ENCODE peak calls at places on chromosomes 13 and 19, in four cellular contexts. J, N, Q and X are unnamed samples.

GRCh38 chr19:10086904-10087256 is 763 bp downstream of the SHFL start:
- DNase-seq in Q (peak; percentile 51), N (no peak), J (peak; percentile 64), X (no peak)

GRCh38 chr13:18628428-18628827 is 553.2 kb downstream of the TUBA3C start:
- DNase-seq in Q (no peak), N (no peak), J (no peak), X (no peak)

GRCh38 chr13:23357349-23357748 is 76.2 kb downstream of the SACS start:
- DNase-seq in N (no peak), J (no peak), Q (no peak), X (no peak)

GRCh38 chr19:11781295-11782057 is 14.7 kb downstream of the ZNF441 start:
- DNase-seq in J (no peak), Q (no peak), N (no peak), X (no peak)

GRCh38 chr13:114115796-114116195 is 16.6 kb downstream of the RASA3 start:
- DNase-seq in Q (peak; percentile 22), N (no peak), J (no peak), X (peak; percentile 46)

GRCh38 chr13:42600943-42601342 is 27.0 kb downstream of the TNFSF11 start:
- DNase-seq in Q (no peak), N (no peak), J (no peak), X (no peak)

GRCh38 chr13:44364601-44365000 is 9.0 kb upstream of the SERP2 start:
- DNase-seq in J (no peak), N (no peak), Q (no peak), X (peak; percentile 58)

GRCh38 chr13:67078062-67078461 is 152.1 kb downstream of the PCDH9 start:
- DNase-seq in Q (no peak), J (no peak), N (no peak), X (no peak)

GRCh38 chr13:25352230-25352629 is 19.5 kb upstream of the ATP8A2 start:
- DNase-seq in Q (no peak), N (no peak), J (no peak), X (no peak)

GRCh38 chr19:33797821-33798633 is 1.4 kb downstream of the KCTD15 start:
- DNase-seq in J (peak; percentile 75), Q (no peak), N (no peak), X (peak; percentile 58)

GRCh38 chr19:41870401-41870873 is 6.6 kb upstream of the CD79A start:
- DNase-seq in Q (no peak), N (no peak), J (no peak), X (no peak)

GRCh38 chr19:7326105-7326877 is 22.4 kb upstream of the ARHGEF18 start:
- DNase-seq in J (no peak), N (no peak), Q (peak; percentile 23), X (no peak)

GRCh38 chr19:8342684-8343482 is at the start of gene KANK3:
- DNase-seq in N (peak; percentile 81), J (peak; percentile 70), Q (peak; percentile 94), X (peak; percentile 99)

GRCh38 chr13:110433014-110433413 is 125.9 kb downstream of the COL4A2 start:
- DNase-seq in J (no peak), N (no peak), Q (no peak), X (no peak)

GRCh38 chr19:56174550-56174949 is 1.3 kb upstream of the GALP start:
- DNase-seq in Q (no peak), N (no peak), J (no peak), X (no peak)

GRCh38 chr19:55642153-55643002 is 1.1 kb upstream of the ZNF581 start:
- DNase-seq in N (no peak), J (peak; percentile 69), Q (peak; percentile 43), X (peak; percentile 71)

GRCh38 chr19:58154679-58155648 is 4.4 kb upstream of the ZNF329 start:
- DNase-seq in N (peak; percentile 93), Q (peak; percentile 94), J (peak; percentile 99), X (peak; percentile 96)

GRCh38 chr13:113559901-113560644 is 24.5 kb upstream of the TFDP1 start:
- DNase-seq in J (no peak), Q (no peak), N (no peak), X (peak; percentile 43)

GRCh38 chr13:40692946-40693345 is 26.5 kb upstream of the FOXO1 start:
- DNase-seq in N (no peak), Q (no peak), J (no peak), X (no peak)

GRCh38 chr19:10074153-10074552 is 12.0 kb upstream of the SHFL start:
- DNase-seq in N (peak; percentile 41), Q (peak; percentile 51), J (no peak), X (no peak)

GRCh38 chr19:51702754-51703654 is 9.9 kb downstream of the SPACA6 start:
- DNase-seq in J (peak; percentile 68), N (no peak), Q (no peak), X (peak; percentile 60)

GRCh38 chr13:42355118-42355840 is 83.3 kb downstream of the AKAP11 start:
- DNase-seq in J (no peak), Q (peak; percentile 66), N (peak; percentile 76), X (no peak)

GRCh38 chr13:34162545-34162936 is 344.6 kb downstream of the RFC3 start:
- DNase-seq in Q (no peak), J (no peak), N (no peak), X (no peak)
- H3K27ac ChIP-seq in Q (no peak overlapping the region), J (no peak overlapping the region), N (no peak overlapping the region), X (peak overlapping the region; percentile 5)

GRCh38 chr19:18833849-18834643 is 2.3 kb downstream of the UPF1 start:
- DNase-seq in N (no peak), Q (no peak), J (no peak), X (peak; percentile 52)
- H3K4me1 ChIP-seq in N (peaks cover 37% of the 10 kb centered on the region), Q (peaks cover 59% of the 10 kb centered on the region), J (peaks cover 15% of the 10 kb centered on the region), X (no peaks in the 10 kb centered on the region)

GRCh38 chr13:109271555-109271954 is 514.8 kb downstream of the IRS2 start:
- DNase-seq in J (no peak), Q (no peak), N (no peak), X (no peak)

GRCh38 chr13:109271991-109272454 is 514.4 kb downstream of the IRS2 start:
- DNase-seq in Q (no peak), N (no peak), J (no peak), X (no peak)

GRCh38 chr13:109274188-109274821 is 512.1 kb downstream of the IRS2 start:
- DNase-seq in Q (no peak), J (no peak), N (no peak), X (no peak)

GRCh38 chr13:109272595-109273325 is 513.6 kb downstream of the IRS2 start:
- DNase-seq in J (no peak), Q (no peak), N (no peak), X (no peak)

DNA sequence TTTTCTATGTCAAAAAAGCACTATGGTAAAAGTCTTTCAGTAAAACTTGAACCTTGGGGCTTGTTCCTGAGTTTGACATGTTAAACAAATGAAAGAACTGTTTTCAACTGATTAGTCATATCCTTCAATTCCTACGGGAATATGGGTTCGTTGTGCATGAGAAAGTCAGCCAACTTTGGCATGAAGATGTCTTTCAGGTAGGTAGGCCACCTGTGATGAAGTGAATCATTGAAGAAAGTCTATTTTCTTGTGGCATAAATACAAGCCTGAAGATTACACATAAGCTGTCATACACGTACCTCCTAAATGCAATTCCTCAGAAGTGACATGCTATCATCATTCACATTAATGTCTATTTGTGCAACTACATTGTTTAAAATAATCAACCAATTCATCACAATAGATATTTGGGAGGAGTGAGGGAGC is 513.0 kb downstream of the IRS2 start:
- DNase-seq in Q (no peak), N (no peak), J (no peak), X (no peak)
- H3K4me3 ChIP-seq in Q (no peak overlapping the region), N (no peak overlapping the region), J (no peak overlapping the region), X (no peak overlapping the region)

GRCh38 chr13:21674271-21675009 is 3.6 kb downstream of the FGF9 start:
- DNase-seq in N (no peak), J (no peak), Q (no peak), X (no peak)

GRCh38 chr13:21670883-21671792 is at the start of gene FGF9:
- DNase-seq in N (peak; percentile 80), J (peak; percentile 63), Q (peak; percentile 81), X (peak; percentile 86)

GRCh38 chr13:21671793-21672680 is 1.2 kb downstream of the FGF9 start:
- DNase-seq in N (peak; percentile 4), Q (no peak), J (no peak), X (no peak)

GRCh38 chr13:21673592-21674270 is 2.9 kb downstream of the FGF9 start:
- DNase-seq in Q (peak; percentile 51), N (peak; percentile 39), J (no peak), X (peak; percentile 48)

DNA sequence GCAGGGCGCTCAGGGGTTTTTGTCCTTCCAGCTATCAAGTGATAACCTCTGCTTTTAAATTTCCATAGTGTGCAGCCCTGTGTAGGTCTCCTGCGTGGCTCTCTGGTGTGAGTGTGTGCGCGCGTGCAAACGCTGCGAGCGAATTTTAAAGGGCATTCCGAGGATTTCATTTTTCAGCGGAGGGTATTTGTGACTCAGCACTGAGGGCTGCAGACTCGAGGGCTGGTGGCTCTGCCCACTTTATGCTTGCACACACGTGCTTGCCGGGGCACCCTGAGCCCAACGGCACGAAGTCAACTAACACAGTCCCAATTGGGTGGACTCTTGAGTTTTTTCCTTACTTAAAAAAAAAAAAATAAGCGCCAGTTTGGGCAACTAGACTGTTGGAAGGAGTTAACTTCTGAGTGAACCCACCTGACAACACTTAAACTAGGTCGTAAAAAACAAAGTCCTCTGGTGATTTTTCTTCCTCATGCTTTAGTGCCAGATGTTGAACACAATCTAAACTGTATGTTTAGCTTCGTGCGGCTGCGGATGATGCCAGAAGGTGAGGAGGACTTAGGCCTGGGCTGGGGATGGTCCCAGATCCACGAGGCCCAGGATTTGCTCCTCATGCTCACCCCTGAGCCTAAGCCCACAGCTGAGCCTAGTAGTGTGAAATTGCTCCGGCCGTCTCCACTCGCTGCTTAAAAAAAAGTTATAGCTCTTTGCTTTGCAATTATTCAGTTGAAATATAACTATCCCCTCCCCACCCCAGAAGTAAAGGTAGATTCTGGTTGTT is 2.1 kb downstream of the FGF9 start:
- DNase-seq in N (no peak), J (no peak), Q (peak; percentile 18), X (no peak)
- H3K27ac ChIP-seq in N (no peak overlapping the region), J (no peak overlapping the region), Q (no peak overlapping the region), X (no peak overlapping the region)

GRCh38 chr13:89803839-89804238 is 1543.6 kb upstream of the MIR17HG start:
- DNase-seq in Q (no peak), N (no peak), J (no peak), X (no peak)
- H3K4me1 ChIP-seq in Q (no peaks in the 10 kb centered on the region), N (no peaks in the 10 kb centered on the region), J (no peaks in the 10 kb centered on the region), X (no peaks in the 10 kb centered on the region)

DNA sequence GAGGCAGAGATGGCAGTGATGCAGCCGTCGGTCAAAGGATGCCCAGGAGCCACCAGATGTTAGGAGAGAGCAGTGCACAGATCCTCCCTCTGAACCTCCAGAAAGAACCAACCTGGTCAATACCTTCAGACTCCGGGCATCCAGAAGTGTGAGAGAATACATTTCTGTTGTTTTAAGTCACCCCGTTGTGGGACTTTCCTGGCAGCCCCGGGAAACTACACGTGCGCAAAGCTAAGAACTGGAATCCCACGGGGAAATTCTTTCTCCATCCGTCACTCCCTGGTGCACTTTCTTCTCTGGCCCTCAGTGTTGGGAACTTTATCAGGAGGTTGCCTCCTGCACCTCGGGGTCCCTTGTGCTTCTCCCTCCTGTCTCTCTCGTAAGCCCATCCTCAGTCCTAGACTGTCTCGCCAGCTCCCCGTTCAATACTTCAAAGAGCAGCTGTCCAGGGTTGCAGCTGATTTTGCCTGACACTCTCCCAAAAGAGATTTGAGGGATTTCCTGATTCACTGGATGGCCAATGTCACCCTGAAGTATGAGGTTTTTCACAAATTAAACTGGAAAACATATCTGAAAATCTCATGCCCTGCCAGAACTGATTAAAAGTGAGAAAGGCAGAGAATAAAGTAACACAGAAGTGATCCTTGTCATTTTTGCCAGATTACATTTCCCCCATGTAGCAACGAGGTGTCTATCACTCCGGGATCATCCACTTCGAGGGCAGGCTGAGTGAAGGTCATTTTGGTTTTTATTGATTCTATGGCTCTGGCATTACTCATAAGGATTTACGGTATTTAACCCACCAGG is 136.8 kb downstream of the DCT start:
- DNase-seq in J (no peak), Q (no peak), N (no peak), X (no peak)
- H3K4me3 ChIP-seq in J (no peak overlapping the region), Q (no peak overlapping the region), N (no peak overlapping the region), X (no peak overlapping the region)